ENCODE peak calls at places on chromosome 10, in four cellular contexts. One of them, this sample, is unnamed.

GRCh38 chr10:5511885-5512280 is 12.5 kb upstream of the CALML5 start:
- DNase-seq in H1: no peak
- DNase-seq in H9: no peak
- DNase-seq in IMR-90: no peak
- DNase-seq in this sample: no peak

GRCh38 chr10:100908378-100908777 is 4.4 kb upstream of the SLF2 start:
- DNase-seq in H1: no peak
- DNase-seq in H9: no peak
- DNase-seq in IMR-90: no peak
- DNase-seq in this sample: no peak

GRCh38 chr10:112393827-112394226 is 19.9 kb downstream of the ACSL5 start:
- DNase-seq in H1: no peak
- DNase-seq in H9: no peak
- DNase-seq in IMR-90: no peak
- DNase-seq in this sample: no peak

GRCh38 chr10:80407836-80408197 is 534 bp upstream of the PRXL2A start:
- DNase-seq in H1: peak; percentile 57
- DNase-seq in H9: peak; percentile 57
- DNase-seq in IMR-90: no peak
- DNase-seq in this sample: peak; percentile 47

GRCh38 chr10:4945706-4946348 is 17.4 kb upstream of the AKR1C1 start:
- DNase-seq in H1: no peak
- DNase-seq in H9: no peak
- DNase-seq in IMR-90: peak; percentile 3
- DNase-seq in this sample: no peak

GRCh38 chr10:124511205-124512039 is 49.8 kb downstream of the LHPP start:
- DNase-seq in H1: no peak
- DNase-seq in H9: no peak
- DNase-seq in IMR-90: no peak
- DNase-seq in this sample: no peak

GRCh38 chr10:103692421-103693069 is 162.8 kb downstream of the SH3PXD2A start:
- DNase-seq in H1: peak; percentile 71
- DNase-seq in H9: peak; percentile 47
- DNase-seq in IMR-90: no peak
- DNase-seq in this sample: peak; percentile 51

GRCh38 chr10:23496727-23497126 is 57.9 kb downstream of the OTUD1 start:
- DNase-seq in H1: no peak
- DNase-seq in H9: no peak
- DNase-seq in IMR-90: no peak
- DNase-seq in this sample: no peak

GRCh38 chr10:27242951-27243551 is 2.5 kb upstream of the ACBD5 start:
- DNase-seq in H1: no peak
- DNase-seq in H9: peak; percentile 67
- DNase-seq in IMR-90: peak; percentile 82
- DNase-seq in this sample: peak; percentile 79

GRCh38 chr10:132636358-132636757 is 98.8 kb downstream of the INPP5A start:
- DNase-seq in H1: no peak
- DNase-seq in H9: no peak
- DNase-seq in IMR-90: no peak
- DNase-seq in this sample: no peak

DNA sequence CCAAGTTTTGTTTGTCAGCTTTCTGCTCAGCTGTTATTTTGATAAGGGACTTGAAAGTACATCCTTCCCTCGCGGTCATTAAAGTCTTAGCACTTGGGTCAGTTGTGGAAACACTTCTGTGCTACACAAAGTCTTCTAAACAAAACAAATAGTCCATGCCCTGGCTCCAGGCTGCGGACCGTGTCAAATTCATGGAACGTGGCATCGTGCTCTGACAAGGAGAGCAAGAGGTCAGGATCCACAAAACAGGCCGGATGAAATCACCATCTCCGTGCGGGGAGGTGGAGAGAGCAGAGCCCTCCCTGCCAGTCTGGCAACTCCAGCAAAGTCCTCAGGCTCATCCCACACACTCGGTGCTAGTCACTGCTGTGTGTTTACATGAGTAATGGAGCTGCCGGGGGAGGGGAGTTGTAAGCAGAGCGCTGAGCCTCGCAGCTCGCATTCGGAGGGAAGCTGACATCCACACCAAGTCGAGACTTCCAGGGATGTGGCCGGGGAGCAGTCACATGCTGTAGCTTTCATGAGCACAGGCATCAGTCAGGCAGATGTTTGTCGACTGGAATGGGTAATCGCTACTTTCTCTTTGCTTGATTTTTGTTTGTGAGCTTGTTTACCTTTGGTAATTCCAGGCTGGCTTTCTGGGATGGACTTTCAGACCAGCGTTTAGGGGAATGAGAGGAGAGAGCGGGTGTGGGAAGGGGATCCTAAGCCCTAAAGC is 147.6 kb downstream of the ARID5B start:
- DNase-seq in H1: peak; percentile 68
- DNase-seq in H9: peak; percentile 76
- DNase-seq in IMR-90: peak; percentile 99
- DNase-seq in this sample: peak; percentile 98
- H2BK5ac ChIP-seq in H1: peak overlapping the region; percentile 45
- H2BK5ac ChIP-seq in H9: no peak overlapping the region
- H2BK5ac ChIP-seq in IMR-90: peak overlapping the region; percentile 88
- H2BK5ac ChIP-seq in this sample: peak overlapping the region; percentile 54

GRCh38 chr10:557792-558328 is 131.6 kb downstream of the DIP2C start:
- DNase-seq in H1: no peak
- DNase-seq in H9: no peak
- DNase-seq in IMR-90: no peak
- DNase-seq in this sample: peak; percentile 37

GRCh38 chr10:559767-560047 is 129.8 kb downstream of the DIP2C start:
- DNase-seq in H1: no peak
- DNase-seq in H9: no peak
- DNase-seq in IMR-90: no peak
- DNase-seq in this sample: no peak

GRCh38 chr10:556971-557370 is 132.5 kb downstream of the DIP2C start:
- DNase-seq in H1: no peak
- DNase-seq in H9: no peak
- DNase-seq in IMR-90: no peak
- DNase-seq in this sample: no peak

GRCh38 chr10:558891-559766 is 130.3 kb downstream of the DIP2C start:
- DNase-seq in H1: no peak
- DNase-seq in H9: no peak
- DNase-seq in IMR-90: peak; percentile 35
- DNase-seq in this sample: no peak

GRCh38 chr10:558331-558730 is 131.1 kb downstream of the DIP2C start:
- DNase-seq in H1: no peak
- DNase-seq in H9: no peak
- DNase-seq in IMR-90: no peak
- DNase-seq in this sample: no peak
- H4K8ac ChIP-seq in H1: peak overlapping the region; percentile 36
- H4K8ac ChIP-seq in H9: no peak overlapping the region
- H4K8ac ChIP-seq in IMR-90: no peak overlapping the region
- H4K8ac ChIP-seq in this sample: no peak overlapping the region

DNA sequence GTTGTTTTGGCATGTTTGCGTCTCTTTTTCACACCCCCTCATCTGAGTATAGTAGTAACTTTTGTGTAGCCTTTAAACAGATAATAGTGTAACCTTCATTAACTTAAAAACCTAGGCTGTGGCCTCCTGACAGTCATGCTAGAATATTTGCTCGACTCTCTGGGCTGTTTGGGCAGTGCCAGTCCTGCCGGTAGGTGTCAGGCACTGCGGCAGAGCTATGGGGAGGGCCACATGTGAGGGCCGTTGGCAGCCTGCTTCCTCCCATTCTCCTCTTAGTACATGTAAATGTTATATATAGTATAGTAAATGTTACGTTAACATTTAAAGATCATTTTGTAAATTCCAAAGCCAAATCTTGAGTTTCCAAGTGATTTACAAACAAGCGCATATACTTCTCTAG is 26.1 kb downstream of the BCCIP start:
- DNase-seq in H1: no peak
- DNase-seq in H9: no peak
- DNase-seq in IMR-90: no peak
- DNase-seq in this sample: no peak
- H3K56ac ChIP-seq in H1: no peak overlapping the region
- H3K56ac ChIP-seq in H9: no peak overlapping the region
- H3K56ac ChIP-seq in IMR-90: no peak overlapping the region
- H3K56ac ChIP-seq in this sample: no peak overlapping the region

DNA sequence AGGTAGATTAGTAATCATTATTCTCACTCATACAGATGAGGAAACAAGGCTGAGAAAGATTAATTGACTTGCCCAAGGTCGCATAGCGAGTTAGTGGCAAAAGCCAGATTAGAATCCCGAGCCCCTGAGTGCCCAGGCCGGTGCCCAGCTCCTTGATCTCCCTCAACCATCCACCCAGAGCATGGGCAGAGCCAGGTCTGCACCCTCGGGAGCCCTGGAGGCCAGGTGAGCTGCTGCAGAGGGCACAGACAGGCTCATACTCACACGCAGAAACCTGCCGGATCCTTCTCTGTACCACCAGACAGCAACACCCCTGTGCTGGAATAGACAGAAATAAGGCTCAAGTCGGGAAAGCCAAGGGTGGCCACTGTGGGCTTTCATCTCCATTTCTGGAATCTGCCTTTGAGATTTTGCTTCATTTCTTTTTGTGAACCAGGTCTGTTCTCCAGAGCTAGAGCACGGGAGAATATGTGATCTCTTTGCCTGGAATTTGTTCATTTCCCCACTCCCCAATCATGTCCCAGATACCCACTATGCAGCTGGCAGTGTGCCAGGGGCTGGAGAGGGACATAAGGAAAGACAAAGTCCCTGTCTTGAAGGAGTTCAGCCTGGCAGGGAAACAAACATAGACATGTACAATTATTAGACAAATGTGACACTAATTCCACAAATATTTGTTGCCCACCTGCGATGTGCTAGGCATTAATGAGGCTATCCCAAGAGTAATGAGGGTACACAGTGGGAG is 5.5 kb downstream of the AFAP1L2 start:
- DNase-seq in H1: no peak
- DNase-seq in H9: no peak
- DNase-seq in IMR-90: no peak
- DNase-seq in this sample: no peak
- H2BK5ac ChIP-seq in H1: no peak overlapping the region
- H2BK5ac ChIP-seq in H9: no peak overlapping the region
- H2BK5ac ChIP-seq in IMR-90: no peak overlapping the region
- H2BK5ac ChIP-seq in this sample: no peak overlapping the region

DNA sequence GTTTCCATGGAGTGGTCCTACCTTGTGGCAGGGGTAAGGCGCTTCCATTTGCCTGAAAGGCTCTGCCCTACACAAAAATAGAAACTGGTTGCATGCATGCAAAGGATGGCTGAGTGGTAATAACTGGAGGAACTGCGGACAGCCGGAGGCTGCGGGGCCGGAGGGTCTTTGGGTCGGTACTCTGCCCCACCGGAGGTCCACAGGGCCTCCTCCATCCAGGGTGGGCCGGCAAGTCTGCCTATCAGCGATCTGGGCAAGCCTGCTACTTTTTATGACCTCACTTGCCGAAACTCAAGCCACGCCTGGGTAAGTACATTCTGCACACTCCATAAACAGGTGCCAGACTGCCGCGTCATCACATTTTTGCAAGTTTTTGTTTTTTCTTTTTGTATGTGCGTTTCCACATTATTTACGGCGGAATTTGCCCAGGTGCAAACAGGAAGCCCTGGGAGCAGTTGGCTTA is 30.0 kb downstream of the TACC2 start:
- DNase-seq in H1: no peak
- DNase-seq in H9: no peak
- DNase-seq in IMR-90: no peak
- DNase-seq in this sample: no peak
- H4K8ac ChIP-seq in H1: no peak overlapping the region
- H4K8ac ChIP-seq in H9: no peak overlapping the region
- H4K8ac ChIP-seq in IMR-90: no peak overlapping the region
- H4K8ac ChIP-seq in this sample: no peak overlapping the region

GRCh38 chr10:125840955-125841354 is 17.6 kb downstream of the BCCIP start:
- DNase-seq in H1: no peak
- DNase-seq in H9: no peak
- DNase-seq in IMR-90: peak; percentile 51
- DNase-seq in this sample: no peak

GRCh38 chr10:125836746-125837145 is 13.4 kb downstream of the BCCIP start:
- DNase-seq in H1: no peak
- DNase-seq in H9: no peak
- DNase-seq in IMR-90: no peak
- DNase-seq in this sample: no peak

GRCh38 chr10:125839176-125839575 is 15.8 kb downstream of the BCCIP start:
- DNase-seq in H1: no peak
- DNase-seq in H9: no peak
- DNase-seq in IMR-90: no peak
- DNase-seq in this sample: no peak

GRCh38 chr10:125843603-125844329 is 20.4 kb downstream of the BCCIP start:
- DNase-seq in H1: no peak
- DNase-seq in H9: no peak
- DNase-seq in IMR-90: no peak
- DNase-seq in this sample: no peak

DNA sequence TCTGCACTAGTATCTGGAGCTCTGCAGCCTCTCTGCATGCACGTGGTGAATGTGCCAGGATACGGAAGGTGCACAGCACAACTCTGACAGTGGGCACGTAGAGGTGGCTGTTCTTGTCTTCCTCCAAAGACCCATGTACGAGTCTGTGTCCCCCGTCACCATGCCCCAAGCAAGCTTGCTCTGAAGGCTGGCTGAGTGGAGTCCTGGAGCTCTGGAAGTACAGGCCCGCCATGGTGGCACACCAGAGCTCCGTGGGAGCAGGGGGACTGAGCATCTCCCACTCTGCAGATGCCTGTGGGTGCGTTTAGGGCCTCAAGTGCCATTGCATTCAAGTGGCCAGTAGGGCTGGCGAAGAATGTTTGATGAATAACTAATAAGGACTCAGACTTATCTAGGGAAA is 17.1 kb downstream of the BCCIP start:
- DNase-seq in H1: no peak
- DNase-seq in H9: no peak
- DNase-seq in IMR-90: no peak
- DNase-seq in this sample: no peak
- H3K56ac ChIP-seq in H1: no peak overlapping the region
- H3K56ac ChIP-seq in H9: no peak overlapping the region
- H3K56ac ChIP-seq in IMR-90: no peak overlapping the region
- H3K56ac ChIP-seq in this sample: no peak overlapping the region

This sample was measured in mesendoderm.